ENCODE peak calls at places on chromosome 7, in seven cellular contexts. One of them, this sample, is unnamed.
A peak's percentile ranks its signal among the peaks of the same experiment; 100 is the strongest.

GRCh38 chr7:132437730-132438129 is 138.5 kb downstream of the PLXNA4 start:
- DNase-seq in PC-9: no peak
- DNase-seq in NCI-H146: no peak
- DNase-seq in activated naive CD8-positive, alpha-beta T cell treated with anti-CD3 and anti-CD28 coated beads, Interleukin-2, amount 50 U/mL, for 24 hours: peak; percentile 30
- DNase-seq in activated CD4-positive, CD25-positive, alpha-beta regulatory T cell treated with anti-CD3 and anti-CD28 coated beads, Interleukin-2, amount 50 U/mL, for 72 hours: no peak
- DNase-seq in uterus: no peak
- DNase-seq in LoVo: no peak
- DNase-seq in this sample: no peak

GRCh38 chr7:27895553-27895952 is 155.6 kb downstream of the TAX1BP1 start:
- DNase-seq in PC-9: no peak
- DNase-seq in NCI-H146: no peak
- DNase-seq in activated naive CD8-positive, alpha-beta T cell treated with anti-CD3 and anti-CD28 coated beads, Interleukin-2, amount 50 U/mL, for 24 hours: no peak
- DNase-seq in activated CD4-positive, CD25-positive, alpha-beta regulatory T cell treated with anti-CD3 and anti-CD28 coated beads, Interleukin-2, amount 50 U/mL, for 72 hours: no peak
- DNase-seq in uterus: no peak
- DNase-seq in LoVo: no peak
- DNase-seq in this sample: no peak

GRCh38 chr7:130880668-130881067 is 146.7 kb upstream of the KLF14 start:
- DNase-seq in PC-9: no peak
- DNase-seq in NCI-H146: no peak
- DNase-seq in activated naive CD8-positive, alpha-beta T cell treated with anti-CD3 and anti-CD28 coated beads, Interleukin-2, amount 50 U/mL, for 24 hours: no peak
- DNase-seq in activated CD4-positive, CD25-positive, alpha-beta regulatory T cell treated with anti-CD3 and anti-CD28 coated beads, Interleukin-2, amount 50 U/mL, for 72 hours: no peak
- DNase-seq in uterus: no peak
- DNase-seq in LoVo: no peak
- DNase-seq in this sample: peak; percentile 19

GRCh38 chr7:20365486-20365885 is 34.8 kb downstream of the ITGB8 start:
- DNase-seq in PC-9: no peak
- DNase-seq in NCI-H146: no peak
- DNase-seq in activated naive CD8-positive, alpha-beta T cell treated with anti-CD3 and anti-CD28 coated beads, Interleukin-2, amount 50 U/mL, for 24 hours: no peak
- DNase-seq in activated CD4-positive, CD25-positive, alpha-beta regulatory T cell treated with anti-CD3 and anti-CD28 coated beads, Interleukin-2, amount 50 U/mL, for 72 hours: no peak
- DNase-seq in uterus: no peak
- DNase-seq in LoVo: no peak
- DNase-seq in this sample: no peak

GRCh38 chr7:129502708-129503685 is 666 bp downstream of the SMKR1 start:
- DNase-seq in PC-9: no peak
- DNase-seq in NCI-H146: peak; percentile 63
- DNase-seq in activated naive CD8-positive, alpha-beta T cell treated with anti-CD3 and anti-CD28 coated beads, Interleukin-2, amount 50 U/mL, for 24 hours: peak; percentile 22
- DNase-seq in activated CD4-positive, CD25-positive, alpha-beta regulatory T cell treated with anti-CD3 and anti-CD28 coated beads, Interleukin-2, amount 50 U/mL, for 72 hours: no peak
- DNase-seq in uterus: no peak
- DNase-seq in LoVo: peak; percentile 42
- DNase-seq in this sample: no peak

GRCh38 chr7:533266-533665 is 13.6 kb upstream of the PDGFA start:
- DNase-seq in PC-9: no peak
- DNase-seq in NCI-H146: no peak
- DNase-seq in activated naive CD8-positive, alpha-beta T cell treated with anti-CD3 and anti-CD28 coated beads, Interleukin-2, amount 50 U/mL, for 24 hours: no peak
- DNase-seq in activated CD4-positive, CD25-positive, alpha-beta regulatory T cell treated with anti-CD3 and anti-CD28 coated beads, Interleukin-2, amount 50 U/mL, for 72 hours: no peak
- DNase-seq in uterus: no peak
- DNase-seq in LoVo: no peak
- DNase-seq in this sample: no peak

GRCh38 chr7:55019329-55019690 is 493 bp downstream of the EGFR start:
- DNase-seq in PC-9: peak; percentile 72
- DNase-seq in NCI-H146: no peak
- DNase-seq in activated naive CD8-positive, alpha-beta T cell treated with anti-CD3 and anti-CD28 coated beads, Interleukin-2, amount 50 U/mL, for 24 hours: no peak
- DNase-seq in activated CD4-positive, CD25-positive, alpha-beta regulatory T cell treated with anti-CD3 and anti-CD28 coated beads, Interleukin-2, amount 50 U/mL, for 72 hours: no peak
- DNase-seq in uterus: peak; percentile 75
- DNase-seq in LoVo: peak; percentile 42
- DNase-seq in this sample: peak; percentile 59

GRCh38 chr7:4103352-4104091 is 578.6 kb upstream of the FOXK1 start:
- DNase-seq in PC-9: no peak
- DNase-seq in NCI-H146: no peak
- DNase-seq in activated naive CD8-positive, alpha-beta T cell treated with anti-CD3 and anti-CD28 coated beads, Interleukin-2, amount 50 U/mL, for 24 hours: no peak
- DNase-seq in activated CD4-positive, CD25-positive, alpha-beta regulatory T cell treated with anti-CD3 and anti-CD28 coated beads, Interleukin-2, amount 50 U/mL, for 72 hours: no peak
- DNase-seq in uterus: no peak
- DNase-seq in LoVo: no peak
- DNase-seq in this sample: peak; percentile 33

GRCh38 chr7:3835102-3835501 is 534.0 kb downstream of the SDK1 start:
- DNase-seq in PC-9: no peak
- DNase-seq in NCI-H146: no peak
- DNase-seq in activated naive CD8-positive, alpha-beta T cell treated with anti-CD3 and anti-CD28 coated beads, Interleukin-2, amount 50 U/mL, for 24 hours: no peak
- DNase-seq in activated CD4-positive, CD25-positive, alpha-beta regulatory T cell treated with anti-CD3 and anti-CD28 coated beads, Interleukin-2, amount 50 U/mL, for 72 hours: no peak
- DNase-seq in uterus: no peak
- DNase-seq in LoVo: peak; percentile 12
- DNase-seq in this sample: no peak

GRCh38 chr7:144384071-144384470 is 19.4 kb downstream of the NOBOX start:
- DNase-seq in PC-9: no peak
- DNase-seq in NCI-H146: no peak
- DNase-seq in activated naive CD8-positive, alpha-beta T cell treated with anti-CD3 and anti-CD28 coated beads, Interleukin-2, amount 50 U/mL, for 24 hours: no peak
- DNase-seq in activated CD4-positive, CD25-positive, alpha-beta regulatory T cell treated with anti-CD3 and anti-CD28 coated beads, Interleukin-2, amount 50 U/mL, for 72 hours: no peak
- DNase-seq in uterus: no peak
- DNase-seq in LoVo: peak; percentile 62
- DNase-seq in this sample: no peak

GRCh38 chr7:139738101-139738489 is 39.7 kb downstream of the HIPK2 start:
- DNase-seq in PC-9: no peak
- DNase-seq in NCI-H146: no peak
- DNase-seq in activated naive CD8-positive, alpha-beta T cell treated with anti-CD3 and anti-CD28 coated beads, Interleukin-2, amount 50 U/mL, for 24 hours: no peak
- DNase-seq in activated CD4-positive, CD25-positive, alpha-beta regulatory T cell treated with anti-CD3 and anti-CD28 coated beads, Interleukin-2, amount 50 U/mL, for 72 hours: no peak
- DNase-seq in uterus: no peak
- DNase-seq in LoVo: no peak
- DNase-seq in this sample: no peak

GRCh38 chr7:3067193-3067592 is 23.5 kb upstream of the CARD11 start:
- DNase-seq in PC-9: no peak
- DNase-seq in NCI-H146: no peak
- DNase-seq in activated naive CD8-positive, alpha-beta T cell treated with anti-CD3 and anti-CD28 coated beads, Interleukin-2, amount 50 U/mL, for 24 hours: peak; percentile 39
- DNase-seq in activated CD4-positive, CD25-positive, alpha-beta regulatory T cell treated with anti-CD3 and anti-CD28 coated beads, Interleukin-2, amount 50 U/mL, for 72 hours: no peak
- DNase-seq in uterus: no peak
- DNase-seq in LoVo: no peak
- DNase-seq in this sample: no peak

GRCh38 chr7:51350195-51350896 is 33.7 kb upstream of the COBL start:
- DNase-seq in PC-9: peak; percentile 82
- DNase-seq in NCI-H146: peak; percentile 92
- DNase-seq in activated naive CD8-positive, alpha-beta T cell treated with anti-CD3 and anti-CD28 coated beads, Interleukin-2, amount 50 U/mL, for 24 hours: no peak
- DNase-seq in activated CD4-positive, CD25-positive, alpha-beta regulatory T cell treated with anti-CD3 and anti-CD28 coated beads, Interleukin-2, amount 50 U/mL, for 72 hours: no peak
- DNase-seq in uterus: no peak
- DNase-seq in LoVo: peak; percentile 41
- DNase-seq in this sample: no peak

GRCh38 chr7:151366872-151367207 is 25.2 kb downstream of the NUB1 start:
- DNase-seq in PC-9: no peak
- DNase-seq in NCI-H146: no peak
- DNase-seq in activated naive CD8-positive, alpha-beta T cell treated with anti-CD3 and anti-CD28 coated beads, Interleukin-2, amount 50 U/mL, for 24 hours: no peak
- DNase-seq in activated CD4-positive, CD25-positive, alpha-beta regulatory T cell treated with anti-CD3 and anti-CD28 coated beads, Interleukin-2, amount 50 U/mL, for 72 hours: no peak
- DNase-seq in uterus: no peak
- DNase-seq in LoVo: no peak
- DNase-seq in this sample: no peak

GRCh38 chr7:102994567-102994966 is 80.0 kb downstream of the FBXL13 start:
- DNase-seq in PC-9: no peak
- DNase-seq in NCI-H146: no peak
- DNase-seq in activated naive CD8-positive, alpha-beta T cell treated with anti-CD3 and anti-CD28 coated beads, Interleukin-2, amount 50 U/mL, for 24 hours: no peak
- DNase-seq in activated CD4-positive, CD25-positive, alpha-beta regulatory T cell treated with anti-CD3 and anti-CD28 coated beads, Interleukin-2, amount 50 U/mL, for 72 hours: no peak
- DNase-seq in uterus: no peak
- DNase-seq in LoVo: no peak
- DNase-seq in this sample: no peak

GRCh38 chr7:20647908-20648776 is 32.7 kb downstream of the ABCB5 start:
- DNase-seq in PC-9: peak; percentile 35
- DNase-seq in NCI-H146: peak; percentile 31
- DNase-seq in activated naive CD8-positive, alpha-beta T cell treated with anti-CD3 and anti-CD28 coated beads, Interleukin-2, amount 50 U/mL, for 24 hours: no peak
- DNase-seq in activated CD4-positive, CD25-positive, alpha-beta regulatory T cell treated with anti-CD3 and anti-CD28 coated beads, Interleukin-2, amount 50 U/mL, for 72 hours: no peak
- DNase-seq in uterus: no peak
- DNase-seq in LoVo: peak; percentile 33
- DNase-seq in this sample: no peak